ENCODE peak calls at places on chromosomes 1 and 21, in six cellular contexts. One of them, this sample, is unnamed.

GRCh38 chr1:154983776-154984466 is 777 bp downstream of the FLAD1 start:
- DNase-seq in SK-N-SH: no peak
- DNase-seq in fibroblast of lung: no peak
- DNase-seq in pancreas: no peak
- DNase-seq in astrocyte: no peak
- DNase-seq in cardiac fibroblast: no peak
- DNase-seq in this sample: no peak

GRCh38 chr21:41406340-41406739 is 19.7 kb upstream of the MX1 start:
- DNase-seq in SK-N-SH: no peak
- DNase-seq in fibroblast of lung: no peak
- DNase-seq in pancreas: no peak
- DNase-seq in astrocyte: no peak
- DNase-seq in cardiac fibroblast: no peak
- DNase-seq in this sample: no peak

GRCh38 chr21:45848805-45849204 is 132.8 kb upstream of the COL6A1 start:
- DNase-seq in SK-N-SH: no peak
- DNase-seq in fibroblast of lung: no peak
- DNase-seq in pancreas: no peak
- DNase-seq in astrocyte: no peak
- DNase-seq in cardiac fibroblast: no peak
- DNase-seq in this sample: no peak

GRCh38 chr1:209899948-209900347 is 38.1 kb upstream of the SYT14 start:
- DNase-seq in SK-N-SH: peak
- DNase-seq in fibroblast of lung: peak
- DNase-seq in pancreas: no peak
- DNase-seq in astrocyte: no peak
- DNase-seq in cardiac fibroblast: no peak
- DNase-seq in this sample: no peak

GRCh38 chr1:83543222-83543973 is 455.5 kb downstream of the TTLL7 start:
- DNase-seq in SK-N-SH: no peak
- DNase-seq in fibroblast of lung: no peak
- DNase-seq in pancreas: no peak
- DNase-seq in astrocyte: no peak
- DNase-seq in cardiac fibroblast: no peak
- DNase-seq in this sample: no peak

GRCh38 chr1:17090844-17091243 is 28.4 kb downstream of the PADI2 start:
- DNase-seq in SK-N-SH: no peak
- DNase-seq in fibroblast of lung: no peak
- DNase-seq in pancreas: no peak
- DNase-seq in astrocyte: no peak
- DNase-seq in cardiac fibroblast: no peak
- DNase-seq in this sample: no peak

GRCh38 chr21:38229260-38229877 is 27.4 kb upstream of the KCNJ15 start:
- DNase-seq in SK-N-SH: no peak
- DNase-seq in fibroblast of lung: no peak
- DNase-seq in pancreas: no peak
- DNase-seq in astrocyte: no peak
- DNase-seq in cardiac fibroblast: no peak
- DNase-seq in this sample: no peak

GRCh38 chr1:19013826-19014548 is 57.5 kb upstream of the IFFO2 start:
- DNase-seq in SK-N-SH: no peak
- DNase-seq in fibroblast of lung: no peak
- DNase-seq in pancreas: no peak
- DNase-seq in astrocyte: no peak
- DNase-seq in cardiac fibroblast: no peak
- DNase-seq in this sample: peak

GRCh38 chr1:59017501-59018231 is 233.8 kb upstream of the JUN start:
- DNase-seq in SK-N-SH: no peak
- DNase-seq in fibroblast of lung: peak
- DNase-seq in pancreas: no peak
- DNase-seq in astrocyte: peak
- DNase-seq in cardiac fibroblast: no peak
- DNase-seq in this sample: no peak

GRCh38 chr1:213996320-213997022 is 8.7 kb downstream of the PROX1 start:
- DNase-seq in SK-N-SH: no peak
- DNase-seq in fibroblast of lung: no peak
- DNase-seq in pancreas: no peak
- DNase-seq in astrocyte: no peak
- DNase-seq in cardiac fibroblast: no peak
- DNase-seq in this sample: no peak

GRCh38 chr21:39048574-39048973 is 134.7 kb downstream of the PSMG1 start:
- DNase-seq in SK-N-SH: no peak
- DNase-seq in fibroblast of lung: peak
- DNase-seq in pancreas: no peak
- DNase-seq in astrocyte: peak
- DNase-seq in cardiac fibroblast: peak
- DNase-seq in this sample: no peak

GRCh38 chr1:30675761-30676160 is 47.6 kb downstream of the MATN1 start:
- DNase-seq in SK-N-SH: no peak
- DNase-seq in fibroblast of lung: peak
- DNase-seq in pancreas: no peak
- DNase-seq in astrocyte: no peak
- DNase-seq in cardiac fibroblast: peak
- DNase-seq in this sample: no peak

GRCh38 chr1:51506537-51506936 is 12.5 kb downstream of the EPS15 start:
- DNase-seq in SK-N-SH: no peak
- DNase-seq in fibroblast of lung: peak
- DNase-seq in pancreas: no peak
- DNase-seq in astrocyte: peak
- DNase-seq in cardiac fibroblast: peak
- DNase-seq in this sample: no peak

GRCh38 chr1:117067528-117068370 is 7.6 kb downstream of the TTF2 start:
- DNase-seq in SK-N-SH: peak
- DNase-seq in fibroblast of lung: peak
- DNase-seq in pancreas: no peak
- DNase-seq in astrocyte: peak
- DNase-seq in cardiac fibroblast: peak
- DNase-seq in this sample: no peak

GRCh38 chr1:982765-983436 is 1.0 kb upstream of the PERM1 start:
- DNase-seq in SK-N-SH: no peak
- DNase-seq in fibroblast of lung: no peak
- DNase-seq in pancreas: no peak
- DNase-seq in astrocyte: no peak
- DNase-seq in cardiac fibroblast: no peak
- DNase-seq in this sample: no peak

GRCh38 chr1:228073870-228074545 is 8.5 kb upstream of the ARF1 start:
- DNase-seq in SK-N-SH: peak
- DNase-seq in fibroblast of lung: no peak
- DNase-seq in pancreas: peak
- DNase-seq in astrocyte: no peak
- DNase-seq in cardiac fibroblast: peak
- DNase-seq in this sample: no peak

GRCh38 chr1:214615871-214616270 is 12.9 kb downstream of the CENPF start:
- DNase-seq in SK-N-SH: no peak
- DNase-seq in fibroblast of lung: peak
- DNase-seq in pancreas: no peak
- DNase-seq in astrocyte: peak
- DNase-seq in cardiac fibroblast: peak
- DNase-seq in this sample: no peak

GRCh38 chr1:58983159-58983558 is 199.3 kb upstream of the JUN start:
- DNase-seq in SK-N-SH: no peak
- DNase-seq in fibroblast of lung: no peak
- DNase-seq in pancreas: no peak
- DNase-seq in astrocyte: no peak
- DNase-seq in cardiac fibroblast: peak
- DNase-seq in this sample: no peak

GRCh38 chr1:20586939-20587638 is 1.8 kb upstream of the CDA start:
- DNase-seq in SK-N-SH: no peak
- DNase-seq in fibroblast of lung: no peak
- DNase-seq in pancreas: no peak
- DNase-seq in astrocyte: no peak
- DNase-seq in cardiac fibroblast: no peak
- DNase-seq in this sample: no peak

GRCh38 chr21:34615487-34615814 is 538 bp upstream of the RCAN1 start:
- DNase-seq in SK-N-SH: no peak
- DNase-seq in fibroblast of lung: no peak
- DNase-seq in pancreas: no peak
- DNase-seq in astrocyte: no peak
- DNase-seq in cardiac fibroblast: no peak
- DNase-seq in this sample: no peak

GRCh38 chr1:19793360-19794046 is 6.2 kb downstream of the TMCO4 start:
- DNase-seq in SK-N-SH: no peak
- DNase-seq in fibroblast of lung: no peak
- DNase-seq in pancreas: no peak
- DNase-seq in astrocyte: no peak
- DNase-seq in cardiac fibroblast: no peak
- DNase-seq in this sample: no peak

GRCh38 chr1:202143768-202144509 is 598 bp downstream of the ARL8A start:
- DNase-seq in SK-N-SH: peak
- DNase-seq in fibroblast of lung: peak
- DNase-seq in pancreas: peak
- DNase-seq in astrocyte: no peak
- DNase-seq in cardiac fibroblast: peak
- DNase-seq in this sample: no peak

GRCh38 chr1:40107290-40107959 is 10.4 kb upstream of the PPT1 start:
- DNase-seq in SK-N-SH: no peak
- DNase-seq in fibroblast of lung: no peak
- DNase-seq in pancreas: no peak
- DNase-seq in astrocyte: no peak
- DNase-seq in cardiac fibroblast: no peak
- DNase-seq in this sample: no peak

GRCh38 chr1:246681822-246682221 is 42.4 kb upstream of the SCCPDH start:
- DNase-seq in SK-N-SH: peak
- DNase-seq in fibroblast of lung: no peak
- DNase-seq in pancreas: no peak
- DNase-seq in astrocyte: no peak
- DNase-seq in cardiac fibroblast: peak
- DNase-seq in this sample: no peak

GRCh38 chr1:93845554-93846150 is 33.4 kb downstream of the DNTTIP2 start:
- DNase-seq in SK-N-SH: no peak
- DNase-seq in fibroblast of lung: peak
- DNase-seq in pancreas: no peak
- DNase-seq in astrocyte: peak
- DNase-seq in cardiac fibroblast: peak
- DNase-seq in this sample: peak

GRCh38 chr1:5273280-5274003 is 619.0 kb downstream of the AJAP1 start:
- DNase-seq in SK-N-SH: no peak
- DNase-seq in fibroblast of lung: no peak
- DNase-seq in pancreas: peak
- DNase-seq in astrocyte: no peak
- DNase-seq in cardiac fibroblast: no peak
- DNase-seq in this sample: no peak

DNA sequence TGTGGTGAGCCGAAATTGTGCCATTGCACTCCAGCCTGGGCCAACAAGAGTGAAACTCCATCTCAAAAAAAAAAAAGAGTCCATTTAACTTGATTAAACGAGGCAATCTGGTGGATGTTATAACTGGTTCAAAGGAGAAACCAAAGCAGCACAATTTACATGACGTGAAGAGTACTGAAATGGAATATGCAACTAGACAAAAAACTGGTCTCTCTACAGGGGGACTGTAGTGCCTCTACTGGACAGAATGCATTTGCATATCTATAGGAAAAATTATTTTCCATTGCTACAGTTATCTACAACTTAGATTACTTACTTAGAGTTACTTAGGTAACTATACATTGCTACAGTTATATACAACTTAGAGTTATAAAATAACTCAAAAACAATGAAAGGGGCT is 2.7 kb upstream of the CAPN2 start:
- DNase-seq in SK-N-SH: no peak
- DNase-seq in fibroblast of lung: no peak
- DNase-seq in pancreas: no peak
- DNase-seq in astrocyte: no peak
- DNase-seq in cardiac fibroblast: peak
- DNase-seq in this sample: no peak
- TF ChIP-seq CTCF in SK-N-SH: peak
- TF ChIP-seq CTCF in fibroblast of lung: peak
- TF ChIP-seq CTCF in pancreas: no peak
- TF ChIP-seq CTCF in astrocyte: peak
- TF ChIP-seq CTCF in cardiac fibroblast: peak
- TF ChIP-seq CTCF in this sample: peak

GRCh38 chr1:215635827-215636226 is 68.7 kb downstream of the KCTD3 start:
- DNase-seq in SK-N-SH: no peak
- DNase-seq in fibroblast of lung: no peak
- DNase-seq in pancreas: no peak
- DNase-seq in astrocyte: no peak
- DNase-seq in cardiac fibroblast: no peak
- DNase-seq in this sample: no peak
- H3K4me3 ChIP-seq in SK-N-SH: no peak
- H3K4me3 ChIP-seq in fibroblast of lung: no peak
- H3K4me3 ChIP-seq in pancreas: no peak
- H3K4me3 ChIP-seq in astrocyte: no peak
- H3K4me3 ChIP-seq in cardiac fibroblast: no peak
- H3K4me3 ChIP-seq in this sample: no peak

DNA sequence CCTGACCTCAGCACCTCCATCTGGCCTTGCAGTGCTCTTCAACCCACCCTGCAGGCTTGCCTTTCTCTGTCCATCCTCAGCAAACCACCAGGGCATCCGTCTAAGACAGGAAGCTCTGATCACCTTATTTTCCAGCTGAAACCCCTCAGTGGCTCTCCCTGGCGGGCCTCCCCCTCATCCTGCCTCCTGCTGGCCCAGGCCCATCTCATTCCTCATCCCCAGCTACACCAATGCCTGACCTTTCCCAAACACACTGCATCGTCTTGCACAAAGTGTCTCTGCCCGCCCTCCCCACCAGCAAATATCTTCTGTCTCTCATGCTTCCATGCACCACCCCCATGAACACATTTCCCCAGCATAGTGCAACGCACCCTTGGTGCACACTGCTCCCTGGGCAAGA is 205.0 kb downstream of the TOMM20 start:
- DNase-seq in SK-N-SH: no peak
- DNase-seq in fibroblast of lung: no peak
- DNase-seq in pancreas: peak
- DNase-seq in astrocyte: no peak
- DNase-seq in cardiac fibroblast: no peak
- DNase-seq in this sample: no peak
- TF ChIP-seq CTCF in SK-N-SH: no peak
- TF ChIP-seq CTCF in fibroblast of lung: no peak
- TF ChIP-seq CTCF in pancreas: no peak
- TF ChIP-seq CTCF in astrocyte: no peak
- TF ChIP-seq CTCF in cardiac fibroblast: no peak
- TF ChIP-seq CTCF in this sample: no peak

GRCh38 chr1:205313681-205314308 is 7.8 kb downstream of the NUAK2 start:
- DNase-seq in SK-N-SH: no peak
- DNase-seq in fibroblast of lung: peak
- DNase-seq in pancreas: no peak
- DNase-seq in astrocyte: peak
- DNase-seq in cardiac fibroblast: peak
- DNase-seq in this sample: no peak
- H3K4me3 ChIP-seq in SK-N-SH: no peak
- H3K4me3 ChIP-seq in fibroblast of lung: peak
- H3K4me3 ChIP-seq in pancreas: peak
- H3K4me3 ChIP-seq in astrocyte: peak
- H3K4me3 ChIP-seq in cardiac fibroblast: no peak
- H3K4me3 ChIP-seq in this sample: peak

GRCh38 chr1:181577475-181577874 is 94.2 kb downstream of the CACNA1E start:
- DNase-seq in SK-N-SH: no peak
- DNase-seq in fibroblast of lung: no peak
- DNase-seq in pancreas: no peak
- DNase-seq in astrocyte: no peak
- DNase-seq in cardiac fibroblast: no peak
- DNase-seq in this sample: no peak
- TF ChIP-seq CTCF in SK-N-SH: no peak
- TF ChIP-seq CTCF in fibroblast of lung: no peak
- TF ChIP-seq CTCF in pancreas: no peak
- TF ChIP-seq CTCF in astrocyte: no peak
- TF ChIP-seq CTCF in cardiac fibroblast: no peak
- TF ChIP-seq CTCF in this sample: no peak

This sample was measured in epithelial cell of proximal tubule.